ENCODE peak calls at places on chromosomes 6 and 20, in six cellular contexts. R, V, U, H, W and P are unnamed samples.

GRCh38 chr6:128516514-128516898 is 3.9 kb downstream of the PTPRK start:
- DNase-seq in R (no peak), V (no peak), U (no peak), H (no peak), W (no peak), P (no peak)

GRCh38 chr6:8383584-8383983 is 51.8 kb downstream of the SLC35B3 start:
- DNase-seq in R (no peak), V (no peak), U (peak), H (no peak), W (no peak), P (no peak)

GRCh38 chr20:58222446-58222845 is 6.0 kb downstream of the ANKRD60 start:
- DNase-seq in R (no peak), V (no peak), U (no peak), H (no peak), W (no peak), P (no peak)

GRCh38 chr6:84568971-84569370 is 195.4 kb downstream of the TBX18 start:
- DNase-seq in R (no peak), V (no peak), U (no peak), H (no peak), W (no peak), P (no peak)

GRCh38 chr6:21022343-21023107 is 488.3 kb downstream of the CDKAL1 start:
- DNase-seq in R (no peak), V (no peak), U (peak), H (no peak), W (peak), P (peak)

GRCh38 chr6:10146723-10147451 is 268.0 kb downstream of the TFAP2A start:
- DNase-seq in R (peak), V (no peak), U (peak), H (no peak), W (no peak), P (no peak)

GRCh38 chr6:49462071-49462470 is 982 bp downstream of the MMUT start:
- DNase-seq in R (no peak), V (no peak), U (no peak), H (no peak), W (no peak), P (no peak)

GRCh38 chr6:42017021-42017643 is 33.2 kb upstream of the TAF8 start:
- DNase-seq in R (no peak), V (no peak), U (no peak), H (no peak), W (no peak), P (no peak)

GRCh38 chr6:12331951-12332749 is 42.0 kb downstream of the EDN1 start:
- DNase-seq in R (no peak), V (no peak), U (no peak), H (no peak), W (no peak), P (no peak)

GRCh38 chr6:49565855-49566254 is 15.4 kb downstream of the C6orf141 start:
- DNase-seq in R (no peak), V (no peak), U (no peak), H (no peak), W (no peak), P (no peak)

GRCh38 chr6:119430820-119431219 is 81.3 kb upstream of the MAN1A1 start:
- DNase-seq in R (no peak), V (no peak), U (no peak), H (no peak), W (no peak), P (no peak)

GRCh38 chr6:151464702-151465101 is 12.8 kb upstream of the RMND1 start:
- DNase-seq in R (no peak), V (no peak), U (no peak), H (no peak), W (no peak), P (no peak)

GRCh38 chr6:31462964-31463940 is 34.7 kb upstream of the MICB start:
- DNase-seq in R (peak), V (peak), U (peak), H (peak), W (peak), P (peak)